ENCODE peak calls at places on chromosomes 2 and 18, in ten cellular contexts. P, S, U, G, A, W, Q, B, E and Z are unnamed samples.
A peak's percentile ranks its signal among the peaks of the same experiment; 100 is the strongest.

GRCh38 chr18:8450013-8450412 is 159.2 kb upstream of the RAB12 start:
- DNase-seq in P (no peak), S (no peak), U (peak; percentile 4), G (no peak), A (no peak), W (no peak), Q (no peak), B (no peak), E (no peak), Z (no peak)

GRCh38 chr18:2939317-2939716 is 73.6 kb downstream of the LPIN2 start:
- DNase-seq in P (no peak), S (no peak), U (no peak), G (no peak), A (peak; percentile 78), W (no peak), Q (no peak), B (no peak), E (no peak), Z (no peak)

GRCh38 chr2:31168291-31168690 is 30.1 kb upstream of the GALNT14 start:
- DNase-seq in P (peak; percentile 21), S (no peak), U (no peak), G (no peak), A (no peak), W (no peak), Q (no peak), B (peak; percentile 3), E (peak; percentile 22), Z (no peak)

GRCh38 chr18:62717059-62717849 is 1.9 kb downstream of the PHLPP1 start:
- DNase-seq in P (peak; percentile 66), S (peak; percentile 71), U (no peak), G (no peak), A (peak; percentile 49), W (peak; percentile 73), Q (no peak), B (peak; percentile 64), E (peak; percentile 95), Z (peak; percentile 70)

GRCh38 chr2:232276084-232276738 is 102.3 kb upstream of the ALPP start:
- DNase-seq in P (no peak), S (no peak), U (no peak), G (no peak), A (no peak), W (no peak), Q (peak; percentile 28), B (no peak), E (peak; percentile 25), Z (no peak)

GRCh38 chr2:70247364-70248144 is 874 bp downstream of the TIA1 start:
- DNase-seq in P (no peak), S (peak; percentile 19), U (no peak), G (no peak), A (no peak), W (peak; percentile 32), Q (no peak), B (peak; percentile 20), E (peak; percentile 15), Z (peak; percentile 16)

GRCh38 chr2:120244656-120245519 is 7.8 kb upstream of the RALB start:
- DNase-seq in P (no peak), S (no peak), U (no peak), G (no peak), A (no peak), W (no peak), Q (no peak), B (no peak), E (no peak), Z (no peak)

GRCh38 chr18:55328301-55328700 is 259.7 kb downstream of the TCF4 start:
- DNase-seq in P (peak; percentile 41), S (peak; percentile 78), U (no peak), G (no peak), A (no peak), W (peak; percentile 83), Q (no peak), B (peak; percentile 41), E (peak; percentile 25), Z (peak; percentile 79)

GRCh38 chr2:19545507-19545906 is 187.1 kb upstream of the OSR1 start:
- DNase-seq in P (no peak), S (no peak), U (no peak), G (no peak), A (no peak), W (no peak), Q (no peak), B (no peak), E (no peak), Z (no peak)

GRCh38 chr2:138814123-138814883 is 34.1 kb upstream of the NXPH2 start:
- DNase-seq in P (no peak), S (no peak), U (no peak), G (no peak), A (no peak), W (no peak), Q (no peak), B (no peak), E (peak; percentile 18), Z (no peak)

GRCh38 chr2:234950730-234951385 is 959 bp upstream of the SH3BP4 start:
- DNase-seq in P (peak; percentile 55), S (peak; percentile 64), U (no peak), G (no peak), A (no peak), W (peak; percentile 79), Q (peak; percentile 63), B (peak; percentile 75), E (peak; percentile 42), Z (peak; percentile 76)

GRCh38 chr2:225670111-225670974 is 270.8 kb downstream of the NYAP2 start:
- DNase-seq in P (peak; percentile 23), S (peak; percentile 74), U (peak; percentile 75), G (no peak), A (no peak), W (peak; percentile 47), Q (no peak), B (peak; percentile 60), E (peak; percentile 53), Z (peak; percentile 35)

GRCh38 chr2:29920130-29920577 is 1.2 kb downstream of the ALK start:
- DNase-seq in P (no peak), S (no peak), U (no peak), G (peak; percentile 70), A (peak; percentile 45), W (peak; percentile 60), Q (no peak), B (peak; percentile 14), E (peak; percentile 10), Z (peak; percentile 31)

GRCh38 chr18:71673954-71674353 is 870.2 kb downstream of the CBLN2 start:
- DNase-seq in P (no peak), S (no peak), U (no peak), G (no peak), A (no peak), W (no peak), Q (no peak), B (no peak), E (no peak), Z (no peak)

GRCh38 chr2:137507237-137507636 is 457.0 kb upstream of the HNMT start:
- DNase-seq in P (no peak), S (no peak), U (no peak), G (no peak), A (no peak), W (no peak), Q (no peak), B (no peak), E (no peak), Z (no peak)

GRCh38 chr18:78017869-78018268 is 768.2 kb downstream of the GALR1 start:
- DNase-seq in P (no peak), S (no peak), U (no peak), G (no peak), A (no peak), W (no peak), Q (no peak), B (no peak), E (no peak), Z (no peak)

DNA sequence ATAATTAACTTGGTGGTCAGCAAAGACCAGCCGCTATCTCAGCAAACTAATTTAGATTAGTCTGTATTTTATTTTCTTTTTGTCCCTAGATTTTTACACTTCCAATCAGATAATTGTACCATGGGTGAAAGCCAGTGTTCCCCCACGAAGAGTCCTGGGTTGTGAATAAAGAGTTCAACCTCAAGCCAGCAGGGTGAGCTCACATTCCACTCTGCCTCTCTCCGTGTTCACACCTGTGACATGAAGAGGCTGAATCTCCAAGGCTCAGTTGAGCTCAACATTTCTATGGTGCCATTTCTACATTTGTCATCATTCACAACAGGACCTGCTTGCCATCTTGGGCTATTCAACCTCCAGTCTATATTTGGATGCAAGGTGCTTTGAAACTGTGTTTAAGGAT is 771.5 kb downstream of the GALR1 start:
- DNase-seq in P (no peak), S (no peak), U (no peak), G (no peak), A (no peak), W (no peak), Q (no peak), B (no peak), E (no peak), Z (no peak)
- TF ChIP-seq CTCF in P (no peak), S (no peak), U (no peak), G (no peak), A (no peak), W (no peak), Q (no peak), B (no peak), E (no peak), Z (no peak)

DNA sequence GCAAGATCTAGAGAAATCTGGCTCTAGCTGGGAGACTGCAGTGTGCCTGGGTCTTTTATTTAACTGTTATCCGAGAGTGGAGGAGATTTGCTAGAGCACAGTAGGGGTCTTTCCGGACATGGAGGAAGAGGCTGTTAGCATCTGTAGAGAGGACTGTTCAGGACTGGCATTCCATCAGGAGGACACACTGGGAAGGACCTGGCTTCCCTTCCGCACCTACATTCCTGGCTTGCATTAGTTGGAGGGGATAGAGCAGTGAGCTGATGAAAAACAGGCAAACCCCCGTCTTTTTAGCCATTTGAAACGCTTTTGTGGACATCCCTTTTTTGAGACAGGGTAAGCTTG is 874 bp upstream of the PIEZO2 start:
- DNase-seq in P (no peak), S (no peak), U (no peak), G (no peak), A (no peak), W (no peak), Q (no peak), B (no peak), E (no peak), Z (no peak)
- H3K4me3 ChIP-seq in P (no peak overlapping the region), S (no peak overlapping the region), U (no peak overlapping the region), G (no peak overlapping the region), A (no peak overlapping the region), W (no peak overlapping the region), Q (no peak overlapping the region), B (no peak overlapping the region), E (no peak overlapping the region), Z (no peak overlapping the region)

GRCh38 chr2:63189026-63189425 is 138.4 kb downstream of the OTX1 start:
- DNase-seq in P (peak; percentile 13), S (peak; percentile 44), U (peak; percentile 20), G (no peak), A (no peak), W (peak; percentile 35), Q (no peak), B (peak; percentile 47), E (peak; percentile 51), Z (peak; percentile 10)
- TF ChIP-seq CTCF in P (peak; percentile 83), S (peak; percentile 65), U (peak; percentile 95), G (peak; percentile 11), A (peak; percentile 26), W (peak; percentile 95), Q (no peak), B (peak; percentile 94), E (peak; percentile 95), Z (peak; percentile 73)

GRCh38 chr2:127389778-127390435 is 2.1 kb upstream of the MAP3K2 start:
- DNase-seq in P (no peak), S (no peak), U (no peak), G (no peak), A (no peak), W (no peak), Q (no peak), B (no peak), E (no peak), Z (no peak)
- H3K4me3 ChIP-seq in P (no peak overlapping the region), S (no peak overlapping the region), U (no peak overlapping the region), G (no peak overlapping the region), A (no peak overlapping the region), W (no peak overlapping the region), Q (no peak overlapping the region), B (no peak overlapping the region), E (no peak overlapping the region), Z (no peak overlapping the region)